ENCODE peak calls at places on chromosomes 2 and 18, in six cellular contexts. E is thoracic aorta, D is cardiac fibroblast, K is amniotic stem cell, M is ureter, W is EH. V is an unnamed sample.
A peak's percentile ranks its signal among the peaks of the same experiment; 100 is the strongest.

GRCh38 chr2:147789720-147790119 is 55.1 kb upstream of the ACVR2A start:
- DNase-seq in M (no peak), E (no peak), W (peak; percentile 59), K (no peak), D (peak; percentile 14), V (no peak)

GRCh38 chr2:136129601-136130000 is 11.7 kb upstream of the CXCR4 start:
- DNase-seq in E (no peak), M (no peak), K (no peak), D (no peak), W (no peak), V (no peak)

GRCh38 chr18:58004317-58004716 is 39.7 kb upstream of the NEDD4L start:
- DNase-seq in M (no peak), K (peak; percentile 53), W (peak; percentile 82), E (no peak), D (peak; percentile 28), V (peak; percentile 20)

GRCh38 chr2:38750011-38750792 is 959 bp downstream of the SRSF7 start:
- DNase-seq in K (no peak), D (peak; percentile 46), W (peak; percentile 46), M (peak; percentile 70), E (no peak), V (no peak)

GRCh38 chr2:181785677-181786344 is 105.5 kb upstream of the NEUROD1 start:
- DNase-seq in W (peak; percentile 85), E (no peak), K (no peak), M (no peak), D (no peak), V (peak; percentile 31)

GRCh38 chr2:128433911-128434550 is 115.4 kb upstream of the HS6ST1 start:
- DNase-seq in K (no peak), D (no peak), M (no peak), E (no peak), W (no peak), V (no peak)

GRCh38 chr2:186429095-186429494 is 57.0 kb upstream of the ZC3H15 start:
- DNase-seq in E (no peak), K (no peak), D (no peak), W (no peak), M (no peak), V (no peak)

GRCh38 chr2:232336241-232336736 is 42.3 kb upstream of the ALPP start:
- DNase-seq in K (no peak), E (no peak), D (no peak), M (peak; percentile 26), W (no peak), V (no peak)

GRCh38 chr2:97095661-97096060 is 979 bp upstream of the FAHD2B start:
- DNase-seq in D (no peak), M (no peak), K (no peak), W (no peak), E (no peak), V (no peak)

GRCh38 chr18:26549486-26550435 is 1.4 kb upstream of the KCTD1 start:
- DNase-seq in E (no peak), D (peak; percentile 71), K (no peak), W (peak; percentile 74), M (peak; percentile 67), V (peak; percentile 67)

GRCh38 chr2:15993232-15993610 is 52.9 kb downstream of the MYCN start:
- DNase-seq in M (no peak), K (no peak), E (no peak), W (no peak), D (no peak), V (no peak)

GRCh38 chr2:193581807-193582206 is 1387.1 kb upstream of the TMEFF2 start:
- DNase-seq in M (no peak), D (no peak), K (no peak), E (no peak), W (no peak), V (no peak)

GRCh38 chr2:100610381-100610831 is 47.6 kb downstream of the PDCL3 start:
- DNase-seq in K (no peak), M (peak; percentile 83), D (peak; percentile 65), E (no peak), W (peak; percentile 57), V (peak; percentile 34)

GRCh38 chr2:224847961-224848850 is 132.0 kb upstream of the CCDC195 start:
- DNase-seq in W (peak; percentile 90), K (peak; percentile 43), E (no peak), M (no peak), D (peak; percentile 96), V (no peak)

GRCh38 chr2:39663187-39663930 is 2.4 kb upstream of the TMEM178A start:
- DNase-seq in E (no peak), D (no peak), K (no peak), M (no peak), W (no peak), V (no peak)

GRCh38 chr2:108267117-108267516 is 21.6 kb upstream of the SULT1C2 start:
- DNase-seq in M (no peak), D (peak; percentile 12), K (no peak), W (peak; percentile 75), E (no peak), V (no peak)

GRCh38 chr2:179049203-179049545 is 763 bp downstream of the CCDC141 start:
- DNase-seq in W (no peak), M (no peak), D (no peak), K (no peak), E (no peak), V (no peak)

GRCh38 chr18:44458777-44459176 is 221.9 kb upstream of the SETBP1 start:
- DNase-seq in E (no peak), M (no peak), D (peak; percentile 30), K (no peak), W (peak; percentile 79), V (no peak)

GRCh38 chr18:78511666-78512065 is 468.0 kb upstream of the SALL3 start:
- DNase-seq in K (no peak), M (no peak), W (no peak), E (no peak), D (no peak), V (no peak)

GRCh38 chr2:106342801-106343200 is 125.4 kb downstream of the RGPD3 start:
- DNase-seq in D (no peak), E (no peak), K (no peak), M (no peak), W (no peak), V (no peak)

GRCh38 chr2:96502891-96503636 is 2.1 kb downstream of the NEURL3 start:
- DNase-seq in E (no peak), M (no peak), D (no peak), K (no peak), W (no peak), V (no peak)

GRCh38 chr2:70233892-70234291 is 14.5 kb downstream of the TIA1 start:
- DNase-seq in K (no peak), W (no peak), M (no peak), D (no peak), E (no peak), V (no peak)

GRCh38 chr2:159774370-159774990 is 23.5 kb downstream of the CD302 start:
- DNase-seq in M (no peak), W (no peak), E (no peak), D (peak; percentile 7), K (no peak), V (no peak)

GRCh38 chr18:13617826-13618515 is 108.4 kb downstream of the FAM210A start:
- DNase-seq in K (no peak), D (no peak), E (no peak), W (no peak), M (no peak), V (no peak)

GRCh38 chr2:18178736-18179349 is 300.4 kb downstream of the KCNS3 start:
- DNase-seq in D (peak; percentile 48), W (peak; percentile 59), E (no peak), K (peak; percentile 31), M (no peak), V (peak; percentile 69)

GRCh38 chr2:133591164-133591563 is 22.9 kb upstream of the NCKAP5 start:
- DNase-seq in D (peak; percentile 42), W (peak; percentile 23), M (peak; percentile 64), E (no peak), K (no peak), V (no peak)

V was measured in SW 1271.